ENCODE peak calls at places on chromosome 14, in ten cellular contexts. L is CMK; P is nucleus accumbens; R is stimulated activated CD4-positive, alpha-beta T cell treated with anti-CD3 and anti-CD28 coated beads, TNF-alpha, amount 100 ng/mL, for 1 hour; N is right lobe of liver; U is GM10248; E is NCI-H1417; I is psoas muscle; H is uterus; V is M059J. Z is an unnamed sample.

GRCh38 chr14:23578560-23579310 is at the start of gene JPH4:
- DNase-seq in L (no peak), P (peak), R (no peak), N (no peak), U (no peak), E (peak), I (no peak), H (peak), V (peak), Z (no peak)

GRCh38 chr14:88983755-88984154 is 159.3 kb downstream of the TTC8 start:
- DNase-seq in L (no peak), P (no peak), R (no peak), N (no peak), U (no peak), E (no peak), I (no peak), H (no peak), V (peak), Z (no peak)

GRCh38 chr14:90554341-90554740 is 157.5 kb downstream of the CALM1 start:
- DNase-seq in L (no peak), P (peak), R (no peak), N (no peak), U (no peak), E (no peak), I (no peak), H (no peak), V (no peak), Z (peak)

GRCh38 chr14:56787530-56787929 is 22.7 kb downstream of the OTX2 start:
- DNase-seq in L (no peak), P (no peak), R (no peak), N (no peak), U (no peak), E (no peak), I (no peak), H (no peak), V (no peak), Z (no peak)

GRCh38 chr14:89246290-89246689 is 170.7 kb downstream of the FOXN3 start:
- DNase-seq in L (no peak), P (no peak), R (no peak), N (no peak), U (no peak), E (no peak), I (no peak), H (no peak), V (no peak), Z (no peak)

GRCh38 chr14:49982082-49982481 is 89.2 kb downstream of the ARF6 start:
- DNase-seq in L (no peak), P (no peak), R (no peak), N (no peak), U (no peak), E (no peak), I (no peak), H (no peak), V (peak), Z (no peak)

GRCh38 chr14:91754185-91754584 is 22.3 kb upstream of the CATSPERB start:
- DNase-seq in L (no peak), P (no peak), R (no peak), N (no peak), U (no peak), E (no peak), I (no peak), H (no peak), V (no peak), Z (no peak)

GRCh38 chr14:94483729-94484275 is 7.8 kb upstream of the SERPINA9 start:
- DNase-seq in L (no peak), P (no peak), R (no peak), N (no peak), U (no peak), E (no peak), I (no peak), H (no peak), V (peak), Z (no peak)

GRCh38 chr14:97290977-97291376 is 493.8 kb downstream of the VRK1 start:
- DNase-seq in L (no peak), P (no peak), R (no peak), N (no peak), U (no peak), E (no peak), I (no peak), H (no peak), V (no peak), Z (no peak)

GRCh38 chr14:67510121-67510520 is 21.6 kb upstream of the TMEM229B start:
- DNase-seq in L (no peak), P (no peak), R (no peak), N (no peak), U (no peak), E (no peak), I (no peak), H (no peak), V (peak), Z (no peak)

GRCh38 chr14:35295845-35296161 is 3.6 kb downstream of the PSMA6 start:
- DNase-seq in L (no peak), P (no peak), R (no peak), N (no peak), U (no peak), E (no peak), I (no peak), H (no peak), V (no peak), Z (no peak)

GRCh38 chr14:70121521-70121920 is 67.2 kb downstream of the SLC8A3 start:
- DNase-seq in L (no peak), P (no peak), R (no peak), N (no peak), U (no peak), E (peak), I (no peak), H (no peak), V (no peak), Z (no peak)

GRCh38 chr14:59360923-59361794 is 104.0 kb downstream of the GPR135 start:
- DNase-seq in L (no peak), P (no peak), R (no peak), N (peak), U (no peak), E (peak), I (peak), H (peak), V (peak), Z (peak)

GRCh38 chr14:23009939-23010718 is at the start of gene C14orf93:
- DNase-seq in L (no peak), P (peak), R (peak), N (peak), U (peak), E (peak), I (peak), H (peak), V (peak), Z (peak)

GRCh38 chr14:23817164-23817767 is 136.3 kb upstream of the DHRS4 start:
- DNase-seq in L (no peak), P (no peak), R (no peak), N (no peak), U (no peak), E (no peak), I (no peak), H (no peak), V (no peak), Z (no peak)

GRCh38 chr14:64089920-64090319 is 204.3 kb downstream of the ESR2 start:
- DNase-seq in L (no peak), P (no peak), R (no peak), N (no peak), U (no peak), E (peak), I (no peak), H (no peak), V (no peak), Z (no peak)

GRCh38 chr14:21300892-21301291 is 21.0 kb downstream of the RPGRIP1 start:
- DNase-seq in L (peak), P (no peak), R (no peak), N (peak), U (peak), E (peak), I (no peak), H (no peak), V (no peak), Z (peak)

GRCh38 chr14:22231022-22231421 is 358.0 kb downstream of the DAD1 start:
- DNase-seq in L (no peak), P (no peak), R (no peak), N (no peak), U (peak), E (no peak), I (no peak), H (no peak), V (no peak), Z (no peak)

GRCh38 chr14:67335781-67336180 is 23.8 kb downstream of the ATP6V1D start:
- DNase-seq in L (no peak), P (no peak), R (no peak), N (no peak), U (no peak), E (peak), I (no peak), H (no peak), V (peak), Z (no peak)